ENCODE peak calls at places on chromosome 13, in seven cellular contexts. F, T, Y, Q, W, I and H are unnamed samples.

GRCh38 chr13:95039415-95039814 is 261.8 kb downstream of the ABCC4 start:
- DNase-seq in I (peak; percentile 8), T (no peak), Q (no peak), Y (no peak), W (peak; percentile 62), F (peak; percentile 9), H (no peak)

GRCh38 chr13:93244141-93244917 is 17.7 kb downstream of the GPC6 start:
- DNase-seq in Q (no peak), F (peak; percentile 62), W (peak; percentile 67), Y (peak; percentile 63), I (peak; percentile 41), T (no peak), H (peak; percentile 73)

GRCh38 chr13:48749144-48749543 is 95.4 kb downstream of the CYSLTR2 start:
- DNase-seq in F (peak; percentile 16), W (peak; percentile 70), Q (no peak), I (peak; percentile 43), Y (peak; percentile 75), T (no peak), H (peak; percentile 34)

GRCh38 chr13:46197299-46197975 is 14.3 kb upstream of the LRRC63 start:
- DNase-seq in F (peak; percentile 77), Y (peak; percentile 31), W (no peak), Q (peak; percentile 4), I (peak; percentile 24), T (no peak), H (peak; percentile 6)

GRCh38 chr13:52879950-52880650 is 31.7 kb upstream of the PCDH8 start:
- DNase-seq in T (no peak), W (no peak), Q (no peak), I (no peak), F (no peak), Y (no peak), H (no peak)

GRCh38 chr13:99307247-99307646 is at the start of gene GPR183:
- DNase-seq in W (peak; percentile 43), F (no peak), I (peak; percentile 74), T (no peak), Q (no peak), Y (no peak), H (no peak)

GRCh38 chr13:45826741-45827140 is 24.8 kb downstream of the SIAH3 start:
- DNase-seq in F (no peak), T (no peak), Y (no peak), Q (no peak), I (no peak), W (no peak), H (no peak)

GRCh38 chr13:46577656-46578589 is 25.0 kb downstream of the LRCH1 start:
- DNase-seq in T (no peak), I (peak; percentile 27), W (peak; percentile 33), Q (no peak), Y (no peak), F (peak; percentile 83), H (no peak)

GRCh38 chr13:50608357-50608756 is 235.1 kb downstream of the DLEU7 start:
- DNase-seq in Y (no peak), Q (no peak), W (no peak), T (no peak), I (no peak), F (no peak), H (no peak)

GRCh38 chr13:65868106-65868505 is 1362.0 kb downstream of the PCDH9 start:
- DNase-seq in Y (no peak), Q (no peak), F (no peak), I (no peak), W (no peak), T (no peak), H (no peak)

GRCh38 chr13:99617474-99618255 is 116.4 kb downstream of the TM9SF2 start:
- DNase-seq in F (peak; percentile 54), Q (peak; percentile 69), I (peak; percentile 52), W (peak; percentile 38), T (peak; percentile 12), Y (no peak), H (peak; percentile 49)

GRCh38 chr13:73972503-73972902 is 161.7 kb downstream of the KLF12 start:
- DNase-seq in Q (no peak), W (no peak), Y (no peak), F (no peak), T (no peak), I (no peak), H (no peak)

GRCh38 chr13:105048685-105049084 is 1486.8 kb downstream of the EFNB2 start:
- DNase-seq in W (no peak), Q (no peak), I (no peak), F (no peak), T (no peak), Y (no peak), H (no peak)

GRCh38 chr13:24865158-24865557 is 101.2 kb downstream of the RNF17 start:
- DNase-seq in I (peak; percentile 21), Y (no peak), T (no peak), Q (no peak), W (peak; percentile 4), F (peak; percentile 12), H (peak; percentile 40)

GRCh38 chr13:60448907-60449510 is 52.0 kb downstream of the TDRD3 start:
- DNase-seq in T (peak; percentile 66), Y (peak; percentile 27), W (peak; percentile 68), Q (peak; percentile 29), I (peak; percentile 55), F (peak; percentile 62), H (peak; percentile 81)

GRCh38 chr13:37492061-37492460 is 106.5 kb downstream of the POSTN start:
- DNase-seq in I (peak; percentile 30), W (peak; percentile 26), F (peak; percentile 80), T (no peak), Y (no peak), Q (no peak), H (no peak)
- H3K4me3 ChIP-seq in I (no peak overlapping the region), W (no peak overlapping the region), F (no peak overlapping the region), T (no peak overlapping the region), Y (no peak overlapping the region), Q (no peak overlapping the region), H (no peak overlapping the region)

GRCh38 chr13:31699650-31700049 is 39.7 kb upstream of the RXFP2 start:
- DNase-seq in F (no peak), Y (no peak), I (no peak), Q (no peak), W (no peak), T (no peak), H (peak; percentile 28)
- TF ChIP-seq CTCF in F (peak; percentile 24), Y (peak; percentile 11), I (peak; percentile 8), Q (peak; percentile 32), W (no peak), T (no peak), H (peak; percentile 39)

DNA sequence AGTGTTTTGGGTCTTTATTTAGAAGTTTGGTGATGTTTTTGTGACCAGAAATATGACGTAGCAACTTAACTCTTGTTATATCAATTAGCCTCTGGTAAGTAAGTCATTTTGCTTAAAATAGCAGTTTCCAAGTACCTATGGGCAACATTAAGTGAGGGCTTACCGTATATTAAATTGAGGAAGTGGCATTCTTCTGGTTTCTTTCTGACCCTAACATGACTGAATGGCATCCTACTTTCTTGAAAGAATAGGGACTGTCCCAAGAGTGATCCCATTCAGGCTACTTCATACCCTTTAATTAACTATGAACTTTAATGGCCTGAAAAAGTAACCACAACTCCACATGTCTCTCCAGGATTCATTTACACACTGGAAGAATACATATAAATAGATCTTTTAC is 106.6 kb downstream of the MZT1 start:
- DNase-seq in W (no peak), F (no peak), Y (no peak), T (no peak), Q (no peak), I (no peak), H (no peak)
- H3K4me3 ChIP-seq in W (no peak overlapping the region), F (no peak overlapping the region), Y (no peak overlapping the region), T (no peak overlapping the region), Q (no peak overlapping the region), I (no peak overlapping the region), H (no peak overlapping the region)

GRCh38 chr13:113095146-113096051 is 10.2 kb upstream of the F7 start:
- DNase-seq in F (no peak), Q (no peak), I (no peak), Y (no peak), W (no peak), T (no peak), H (no peak)
- TF ChIP-seq CTCF in F (no peak), Q (no peak), I (no peak), Y (no peak), W (no peak), T (no peak), H (no peak)